ENCODE peak calls at places on chromosomes 4 and X, in eight cellular contexts. O is OCI-LY7, Q is PC-3, E is GM23248, C is GM23338, L is Karpas-422, Y is SK-N-SH, S is hepatocyte. T is an unnamed sample. For H3K9me2, the result is how much of the 10 kb centered on the place peaks cover.

GRCh38 chrX:122241959-122242358 is 942.1 kb upstream of the GRIA3 start:
- DNase-seq in O (no peak), Q (no peak), E (no peak), C (no peak), L (no peak), Y (no peak), S (no peak), T (no peak)

GRCh38 chrX:71106427-71106826 is at the start of gene CXorf65:
- DNase-seq in O (no peak), Q (no peak), E (no peak), C (no peak), L (no peak), Y (no peak), S (no peak), T (no peak)

GRCh38 chr4:8245879-8246833 is 23.4 kb upstream of the HTRA3 start:
- DNase-seq in O (no peak), Q (no peak), E (no peak), C (no peak), L (no peak), Y (no peak), S (no peak), T (no peak)

GRCh38 chr4:3436798-3437581 is 4.8 kb upstream of the HGFAC start:
- DNase-seq in O (no peak), Q (peak), E (peak), C (no peak), L (no peak), Y (no peak), S (peak), T (peak)

GRCh38 chrX:106780664-106781377 is 21.7 kb upstream of the TBC1D8B start:
- DNase-seq in O (no peak), Q (no peak), E (no peak), C (no peak), L (no peak), Y (no peak), S (peak), T (no peak)

GRCh38 chr4:76781698-76782595 is 116.0 kb downstream of the SOWAHB start:
- DNase-seq in O (no peak), Q (peak), E (peak), C (no peak), L (no peak), Y (no peak), S (no peak), T (peak)

GRCh38 chrX:43970528-43970927 is 2.7 kb downstream of the NDP start:
- DNase-seq in O (no peak), Q (peak), E (peak), C (no peak), L (no peak), Y (no peak), S (no peak), T (no peak)

GRCh38 chr4:120753854-120754253 is 168.7 kb downstream of the PRDM5 start:
- DNase-seq in O (peak), Q (no peak), E (no peak), C (no peak), L (no peak), Y (peak), S (peak), T (no peak)

GRCh38 chrX:30309139-30309571 is at the start of gene NR0B1:
- DNase-seq in O (no peak), Q (no peak), E (peak), C (peak), L (no peak), Y (no peak), S (peak), T (no peak)

GRCh38 chr4:112706840-112707207 is 69.9 kb downstream of the LARP7 start:
- DNase-seq in O (no peak), Q (no peak), E (no peak), C (no peak), L (no peak), Y (no peak), S (no peak), T (no peak)

GRCh38 chr4:6119507-6120020 is 80.8 kb downstream of the JAKMIP1 start:
- DNase-seq in O (no peak), Q (peak), E (no peak), C (no peak), L (no peak), Y (no peak), S (no peak), T (no peak)

GRCh38 chrX:41449615-41450014 is 2.5 kb downstream of the NYX start:
- DNase-seq in O (peak), Q (peak), E (peak), C (no peak), L (peak), Y (no peak), S (no peak), T (no peak)

GRCh38 chrX:29788991-29789699 is 426.2 kb upstream of the MAGEB2 start:
- DNase-seq in O (no peak), Q (no peak), E (no peak), C (no peak), L (no peak), Y (no peak), S (no peak), T (no peak)

GRCh38 chr4:111453216-111453615 is 692.0 kb upstream of the FAM241A start:
- DNase-seq in O (no peak), Q (no peak), E (no peak), C (no peak), L (no peak), Y (no peak), S (no peak), T (no peak)

GRCh38 chr4:6221851-6222760 is 21.8 kb upstream of the JAKMIP1 start:
- DNase-seq in O (no peak), Q (no peak), E (peak), C (peak), L (no peak), Y (peak), S (peak), T (no peak)

GRCh38 chr4:52037730-52038108 is 380 bp downstream of the SGCB start:
- DNase-seq in O (peak), Q (peak), E (peak), C (peak), L (peak), Y (peak), S (no peak), T (no peak)
- H3K9me2 ChIP-seq in O (under half), Q (under half), E (under half), C (under half), L (under half), Y (under half), S (under half), T (under half)

DNA sequence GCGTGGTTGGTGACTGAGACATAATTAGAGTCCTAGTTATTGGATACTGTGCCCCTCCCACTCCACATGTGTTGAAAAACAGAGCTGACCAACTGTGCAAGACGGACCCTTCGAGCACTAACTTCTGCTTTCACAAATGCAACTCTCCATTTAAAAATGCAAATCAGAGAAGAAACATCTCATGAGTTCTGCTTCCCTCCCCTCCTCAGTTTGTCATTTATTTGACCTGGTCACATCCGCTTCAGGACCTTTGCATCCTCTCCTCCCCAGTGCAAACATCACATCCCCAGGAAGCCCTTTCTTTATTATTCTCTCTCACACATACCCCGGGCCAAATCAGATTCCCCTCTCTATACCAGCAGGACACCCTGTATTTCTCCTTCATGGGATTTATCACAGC is 38.1 kb upstream of the NOCT start:
- DNase-seq in O (peak), Q (no peak), E (no peak), C (peak), L (peak), Y (no peak), S (no peak), T (no peak)
- H3K9me2 ChIP-seq in O (under half), Q (under half), E (under half), C (under half), L (under half), Y (under half), S (under half), T (under half)

DNA sequence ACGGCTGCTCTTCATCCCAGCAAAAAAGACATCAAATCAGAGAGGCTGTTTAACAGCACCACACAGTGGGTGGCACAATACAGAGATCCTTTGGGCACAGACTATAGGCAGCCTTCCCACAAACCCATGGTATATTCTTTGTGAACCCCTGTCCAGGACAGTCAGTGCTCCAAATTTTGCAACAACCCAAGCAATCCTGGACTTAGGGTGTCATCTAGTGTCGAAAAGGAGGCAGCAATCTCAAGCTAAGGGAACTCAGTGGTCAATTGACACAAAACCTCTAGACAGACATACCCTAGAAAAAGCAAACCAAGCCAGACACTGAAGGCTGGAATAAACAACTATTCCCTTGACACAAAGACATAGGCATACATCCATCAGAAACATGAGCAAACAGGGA is 137.4 kb downstream of the BMP15 start:
- DNase-seq in O (no peak), Q (no peak), E (no peak), C (peak), L (peak), Y (no peak), S (no peak), T (no peak)
- H3K9me2 ChIP-seq in O (under half), Q (under half), E (under half), C (under half), L (under half), Y (under half), S (under half), T (under half)

DNA sequence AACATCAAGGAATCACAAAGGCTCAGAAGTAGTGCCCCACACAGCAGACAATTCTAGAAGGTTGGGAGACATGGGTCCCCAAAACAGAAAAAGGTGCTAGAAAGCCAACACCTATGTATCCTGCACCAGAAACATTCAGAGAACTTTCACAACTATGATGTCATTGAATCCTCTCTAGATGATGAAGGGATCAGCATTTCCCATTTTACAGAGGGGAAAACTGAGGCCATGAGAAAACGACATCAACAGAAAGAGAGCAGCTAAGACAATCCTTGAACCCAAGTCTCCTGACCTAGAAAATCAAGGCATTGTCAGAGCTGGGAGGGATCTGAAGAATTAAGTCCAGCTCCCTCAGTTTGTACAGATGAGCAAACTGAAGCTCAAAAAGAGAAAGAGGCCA is 3.3 kb downstream of the KCND1 start:
- DNase-seq in O (no peak), Q (no peak), E (no peak), C (no peak), L (no peak), Y (no peak), S (no peak), T (no peak)
- H3K9me2 ChIP-seq in O (under half), Q (under half), E (under half), C (under half), L (under half), Y (under half), S (under half), T (under half)

DNA sequence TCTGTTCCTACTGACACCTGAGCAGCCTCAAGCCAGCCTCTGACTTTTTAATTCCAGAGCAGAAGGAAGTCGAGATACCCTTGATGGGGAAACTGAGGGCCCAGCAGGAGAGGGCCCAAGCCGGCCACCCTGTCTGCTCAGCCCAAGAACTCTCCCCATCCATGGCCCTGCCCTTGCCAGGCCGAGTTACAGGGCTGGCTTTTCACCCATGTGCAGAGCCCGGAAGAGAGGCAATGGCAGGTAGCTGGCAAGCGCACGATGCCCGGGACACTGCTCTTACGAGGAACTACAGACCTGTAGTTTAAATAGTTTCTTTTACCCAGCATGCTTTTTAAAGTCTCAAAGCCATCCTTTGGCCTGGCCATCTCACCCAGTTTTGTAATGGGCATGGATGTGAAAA is 79.9 kb downstream of the MTMR1 start:
- DNase-seq in O (no peak), Q (no peak), E (no peak), C (no peak), L (no peak), Y (no peak), S (no peak), T (no peak)
- H3K9me2 ChIP-seq in O (under half), Q (under half), E (under half), C (under half), L (under half), Y (under half), S (under half), T (under half)

GRCh38 chr4:156442961-156443360 is 489.3 kb upstream of the CTSO start:
- DNase-seq in O (no peak), Q (no peak), E (no peak), C (peak), L (no peak), Y (no peak), S (no peak), T (no peak)
- H3K9me2 ChIP-seq in O (under half), Q (under half), E (under half), C (under half), L (under half), Y (under half), S (under half), T (under half)

GRCh38 chrX:69139516-69139915 is 25.7 kb downstream of the PJA1 start:
- DNase-seq in O (no peak), Q (no peak), E (no peak), C (no peak), L (no peak), Y (peak), S (no peak), T (no peak)
- H3K9me2 ChIP-seq in O (under half), Q (under half), E (under half), C (under half), L (under half), Y (under half), S (under half), T (under half)

GRCh38 chr4:30924521-30924920 is 204.4 kb downstream of the PCDH7 start:
- DNase-seq in O (no peak), Q (no peak), E (no peak), C (no peak), L (no peak), Y (no peak), S (no peak), T (no peak)

DNA sequence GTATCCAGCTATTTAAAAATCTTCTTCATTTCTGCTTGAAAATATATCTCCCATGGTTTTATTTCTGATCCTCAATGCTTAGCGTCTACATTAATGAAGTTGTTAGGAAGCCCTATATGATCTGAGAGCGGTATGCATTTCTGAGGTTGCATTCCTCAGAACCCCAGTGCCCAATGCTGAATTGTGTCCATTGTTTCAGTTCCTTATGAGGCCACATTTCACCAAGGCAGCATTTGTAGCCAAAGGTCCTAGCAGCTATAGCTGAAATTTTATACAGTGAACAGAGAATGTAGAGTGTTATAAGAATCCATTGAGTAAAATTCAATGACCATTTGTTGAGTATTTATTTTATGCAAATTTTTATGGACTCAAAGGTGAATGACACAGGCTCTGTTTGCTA is 209.5 kb downstream of the PCDH7 start:
- DNase-seq in O (no peak), Q (no peak), E (no peak), C (no peak), L (no peak), Y (no peak), S (no peak), T (no peak)
- H3K9me2 ChIP-seq in O (under half), Q (under half), E (under half), C (under half), L (under half), Y (under half), S (under half), T (under half)

GRCh38 chr4:13299343-13299742 is 184.8 kb downstream of the RAB28 start:
- DNase-seq in O (no peak), Q (no peak), E (no peak), C (no peak), L (no peak), Y (no peak), S (no peak), T (no peak)

GRCh38 chr4:13298655-13299054 is 185.5 kb downstream of the RAB28 start:
- DNase-seq in O (no peak), Q (no peak), E (no peak), C (no peak), L (no peak), Y (no peak), S (no peak), T (no peak)

GRCh38 chr4:13289391-13289790 is 194.7 kb downstream of the RAB28 start:
- DNase-seq in O (no peak), Q (peak), E (peak), C (no peak), L (no peak), Y (no peak), S (no peak), T (no peak)

GRCh38 chr4:13292372-13292771 is 191.8 kb downstream of the RAB28 start:
- DNase-seq in O (no peak), Q (no peak), E (no peak), C (no peak), L (no peak), Y (no peak), S (no peak), T (no peak)

DNA sequence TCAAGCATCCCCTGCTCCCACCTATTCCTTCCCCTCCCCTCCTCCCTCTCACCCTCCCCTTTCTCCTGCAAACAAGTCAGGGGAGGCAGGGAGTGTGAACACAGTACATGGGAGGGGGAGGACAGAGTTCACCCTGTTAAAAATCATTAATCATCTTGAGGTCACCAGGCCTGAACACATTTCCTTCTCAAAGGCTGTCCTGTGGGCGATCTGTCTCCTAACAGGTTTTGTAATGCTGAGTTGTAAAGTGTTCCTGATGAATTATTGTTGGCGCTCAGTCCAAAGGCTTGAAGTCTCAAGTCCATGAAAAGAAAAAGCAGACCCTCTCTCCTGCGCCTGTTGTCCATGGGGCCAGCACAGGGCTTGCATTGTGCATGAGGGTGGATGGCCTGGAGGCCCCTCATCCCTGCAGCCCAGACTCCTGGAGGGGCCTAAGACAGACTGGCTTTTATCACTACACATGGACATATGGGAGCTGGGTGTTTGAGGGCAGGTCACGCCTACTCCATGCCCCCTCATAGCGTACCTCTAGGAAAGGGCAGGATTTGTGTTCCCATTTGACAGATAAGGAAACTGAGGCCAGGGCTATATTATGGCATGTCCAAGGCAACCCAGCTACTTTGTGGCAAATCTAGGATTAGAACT is 189.1 kb downstream of the RAB28 start:
- DNase-seq in O (no peak), Q (peak), E (no peak), C (no peak), L (no peak), Y (no peak), S (peak), T (no peak)
- H3K9me2 ChIP-seq in O (under half), Q (under half), E (under half), C (under half), L (under half), Y (under half), S (under half), T (under half)

DNA sequence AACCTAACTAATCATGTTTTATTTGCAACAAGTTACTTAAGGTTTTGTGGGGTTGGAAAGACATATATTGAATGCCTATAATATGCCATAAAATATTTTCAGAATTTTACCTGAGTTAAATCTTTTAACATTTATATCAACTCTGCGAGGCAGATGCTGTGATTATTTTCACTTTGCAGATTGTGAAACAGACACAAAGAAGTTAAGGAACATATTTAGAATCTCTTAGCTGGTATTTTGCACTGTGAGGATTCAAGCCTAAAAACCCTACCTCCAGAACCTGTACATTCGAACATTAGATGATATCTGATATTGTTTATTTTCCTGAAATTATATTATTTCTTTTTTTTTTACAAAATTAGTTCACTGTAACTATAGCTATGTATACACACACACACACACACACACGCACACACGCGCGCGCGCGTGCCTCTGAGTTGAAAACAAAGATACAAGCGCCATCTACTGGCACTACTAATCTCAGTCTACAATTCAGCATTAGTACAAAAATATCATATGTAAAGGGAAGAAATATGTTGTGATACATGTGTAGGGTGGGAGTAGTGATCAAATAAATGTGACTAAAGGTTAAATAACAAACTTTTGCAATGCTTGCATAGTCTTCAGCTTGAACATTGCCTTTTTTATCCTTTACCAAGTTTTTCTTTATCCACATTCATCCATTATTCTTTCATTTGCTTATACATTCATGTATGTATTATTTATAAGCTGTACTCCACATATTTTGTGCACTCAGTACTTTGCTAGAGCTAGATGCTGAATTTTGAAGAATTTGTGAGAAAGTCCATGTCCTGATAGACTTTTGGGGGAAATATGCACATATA is 61.5 kb downstream of the ANXA10 start:
- DNase-seq in O (peak), Q (peak), E (peak), C (peak), L (peak), Y (peak), S (peak), T (peak)
- H3K9me2 ChIP-seq in O (under half), Q (under half), E (under half), C (under half), L (under half), Y (under half), S (under half), T (under half)

T was measured in PC-9.